ENCODE peak calls at places on chromosomes 12 and 14, in six cellular contexts. E is omental fat pad, R is H1, P is fibroblast of lung, S is left ventricle myocardium inferior, M is dorsolateral prefrontal cortex. K is an unnamed sample.

GRCh38 chr12:129073157-129073915 is 220.1 kb downstream of the GLT1D1 start:
- DNase-seq in M (no peak), E (no peak), P (no peak), S (no peak), R (no peak), K (no peak)

GRCh38 chr12:121570467-121571283 is 10.1 kb downstream of the KDM2B start:
- DNase-seq in E (no peak), S (no peak), M (no peak), R (no peak), P (no peak), K (no peak)

GRCh38 chr12:93785262-93786010 is 108.3 kb downstream of the CRADD start:
- DNase-seq in R (peak; percentile 29), P (peak; percentile 96), E (no peak), S (no peak), M (no peak), K (peak; percentile 69)

GRCh38 chr14:43900173-43900655 is 606.9 kb downstream of the FSCB start:
- DNase-seq in S (no peak), P (no peak), E (no peak), R (no peak), M (no peak), K (no peak)

GRCh38 chr14:50772361-50772760 is 58.6 kb downstream of the NIN start:
- DNase-seq in R (no peak), P (peak; percentile 91), E (no peak), M (no peak), S (no peak), K (peak; percentile 42)

GRCh38 chr12:41254546-41254945 is 66.4 kb downstream of the PDZRN4 start:
- DNase-seq in M (no peak), P (peak; percentile 29), R (no peak), E (no peak), S (no peak), K (no peak)

GRCh38 chr12:108798551-108799221 is 58.7 kb downstream of the SSH1 start:
- DNase-seq in E (peak; percentile 34), R (no peak), M (peak; percentile 86), S (no peak), P (peak; percentile 66), K (peak; percentile 43)

GRCh38 chr14:93330609-93331000 is 2.2 kb downstream of the BTBD7 start:
- DNase-seq in E (no peak), M (no peak), R (no peak), P (no peak), S (no peak), K (no peak)

GRCh38 chr14:102144914-102145313 is 5.2 kb downstream of the WDR20 start:
- DNase-seq in E (no peak), S (no peak), R (no peak), P (no peak), M (no peak), K (no peak)

GRCh38 chr12:42090899-42091298 is 53.8 kb downstream of the GXYLT1 start:
- DNase-seq in E (no peak), S (no peak), R (no peak), P (peak; percentile 90), M (no peak), K (peak; percentile 23)

GRCh38 chr14:99729991-99730875 is 46.1 kb downstream of the CYP46A1 start:
- DNase-seq in P (no peak), M (peak; percentile 78), S (peak; percentile 72), E (peak; percentile 63), R (no peak), K (no peak)

GRCh38 chr12:53097207-53097563 is 282 bp upstream of the IGFBP6 start:
- DNase-seq in R (no peak), P (peak; percentile 61), E (no peak), M (no peak), S (peak; percentile 49), K (no peak)

GRCh38 chr14:40870252-40870651 is 736.4 kb upstream of the LRFN5 start:
- DNase-seq in S (no peak), E (no peak), P (no peak), M (no peak), R (no peak), K (no peak)
- TF ChIP-seq CTCF in S (no peak), E (no peak), P (no peak), M (no peak), R (no peak), K (no peak)

GRCh38 chr12:111482464-111482863 is 76.7 kb downstream of the SH2B3 start:
- DNase-seq in E (no peak), P (no peak), R (no peak), M (no peak), S (no peak), K (no peak)
- TF ChIP-seq CTCF in E (no peak), P (no peak), R (no peak), M (no peak), S (peak; percentile 37), K (peak; percentile 2)

GRCh38 chr14:26255213-26255612 is 342.6 kb downstream of the NOVA1 start:
- DNase-seq in S (no peak), E (no peak), R (no peak), P (peak; percentile 18), M (no peak), K (no peak)
- TF ChIP-seq CTCF in S (peak; percentile 24), E (no peak), R (no peak), P (peak; percentile 51), M (no peak), K (peak; percentile 38)

DNA sequence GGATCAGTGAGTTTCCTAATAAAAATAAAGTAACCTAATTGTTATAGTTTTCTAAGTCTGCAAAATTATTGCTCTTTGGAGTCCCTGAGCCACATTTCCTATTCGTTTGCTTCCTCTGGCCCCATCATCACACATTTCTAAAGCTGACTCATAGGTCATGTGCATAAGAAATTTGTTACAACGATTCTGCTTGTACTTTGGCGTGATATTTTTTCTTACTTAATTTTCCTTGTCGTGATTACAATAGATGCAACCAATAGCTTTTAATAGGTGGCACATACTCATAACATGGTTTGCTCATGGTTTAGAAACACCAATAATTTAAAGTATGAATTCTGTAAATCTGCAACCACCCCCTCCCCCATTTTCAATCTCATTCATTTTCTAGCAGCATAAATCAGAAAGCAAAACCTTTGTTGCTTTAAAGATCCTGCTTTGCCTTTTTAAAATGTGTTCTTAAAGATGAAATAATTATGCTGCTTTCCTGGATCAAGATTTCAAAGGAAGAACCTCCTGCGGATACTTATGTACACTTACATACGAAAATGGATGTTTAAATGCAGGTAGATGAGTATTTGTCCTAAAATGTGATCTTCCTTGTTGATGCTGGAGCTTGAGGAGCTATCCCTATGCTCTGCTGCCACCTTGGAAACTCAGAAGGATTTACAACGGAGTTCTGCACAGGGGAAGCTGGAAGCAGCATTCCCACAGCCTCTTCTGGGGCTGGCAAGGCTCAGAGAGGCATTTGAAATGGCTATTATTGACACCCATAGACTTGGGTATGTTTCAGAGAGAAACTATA is 1.7 kb upstream of the FLRT2 start:
- DNase-seq in S (no peak), M (peak; percentile 52), P (peak; percentile 89), R (no peak), E (no peak), K (peak; percentile 84)
- TF ChIP-seq CTCF in S (peak; percentile 55), M (no peak), P (peak; percentile 79), R (peak; percentile 26), E (no peak), K (peak; percentile 77)

GRCh38 chr12:98572010-98572409 is 21.5 kb upstream of the SLC25A3 start:
- DNase-seq in M (no peak), R (no peak), E (no peak), P (no peak), S (no peak), K (no peak)
- TF ChIP-seq CTCF in M (no peak), R (peak; percentile 32), E (no peak), P (peak; percentile 20), S (peak; percentile 44), K (peak; percentile 45)